ENCODE peak calls at places on chromosomes 16 and 17, in nine cellular contexts. D is endodermal cell, C is Peyer's patch, V is thoracic aorta, X is lower lobe of right lung, W is mammary epithelial cell, G is SK-N-SH, T is heart right ventricle, L is tibial artery. O is an unnamed sample.

GRCh38 chr17:933168-934083 is 46.1 kb downstream of the NXN start:
- DNase-seq in D (peak; percentile 94), C (no peak), V (no peak), X (peak; percentile 63), W (peak; percentile 91), G (no peak), T (no peak), L (no peak), O (no peak)

GRCh38 chr16:19520861-19521331 is 1.0 kb downstream of the GDE1 start:
- DNase-seq in D (no peak), C (no peak), V (no peak), X (peak; percentile 43), W (peak; percentile 78), G (no peak), T (no peak), L (no peak), O (no peak)

GRCh38 chr17:2243953-2244352 is 59.6 kb downstream of the SMG6 start:
- DNase-seq in D (no peak), C (no peak), V (no peak), X (no peak), W (no peak), G (no peak), T (no peak), L (no peak), O (no peak)

GRCh38 chr17:15920758-15921239 is 24.1 kb upstream of the ADORA2B start:
- DNase-seq in D (no peak), C (no peak), V (no peak), X (no peak), W (peak; percentile 98), G (no peak), T (no peak), L (no peak), O (peak; percentile 88)

GRCh38 chr16:57803413-57803990 is 1.2 kb upstream of the KIFC3 start:
- DNase-seq in D (no peak), C (no peak), V (no peak), X (peak; percentile 52), W (no peak), G (no peak), T (peak; percentile 75), L (no peak), O (no peak)

GRCh38 chr16:47461598-47462266 is 601 bp downstream of the PHKB start:
- DNase-seq in D (no peak), C (no peak), V (no peak), X (no peak), W (peak; percentile 68), G (peak; percentile 17), T (peak; percentile 36), L (no peak), O (no peak)

GRCh38 chr16:81940781-81941560 is 70.3 kb downstream of the SDR42E1 start:
- DNase-seq in D (peak; percentile 61), C (no peak), V (no peak), X (no peak), W (peak; percentile 63), G (peak; percentile 15), T (no peak), L (peak; percentile 13), O (no peak)

GRCh38 chr17:65434251-65434650 is 127.2 kb downstream of the AXIN2 start:
- DNase-seq in D (no peak), C (no peak), V (no peak), X (no peak), W (no peak), G (no peak), T (no peak), L (no peak), O (no peak)

GRCh38 chr16:70784692-70785317 is 16.2 kb downstream of the VAC14 start:
- DNase-seq in D (no peak), C (no peak), V (no peak), X (no peak), W (no peak), G (no peak), T (no peak), L (no peak), O (no peak)

GRCh38 chr17:74429604-74430384 is 2.1 kb upstream of the GPRC5C start:
- DNase-seq in D (peak; percentile 78), C (no peak), V (no peak), X (peak; percentile 75), W (peak; percentile 25), G (no peak), T (peak; percentile 37), L (no peak), O (no peak)

GRCh38 chr16:54431041-54431996 is 144.7 kb upstream of the IRX3 start:
- DNase-seq in D (no peak), C (no peak), V (no peak), X (no peak), W (peak; percentile 33), G (no peak), T (no peak), L (no peak), O (no peak)

GRCh38 chr16:87784812-87785211 is 19.0 kb upstream of the KLHDC4 start:
- DNase-seq in D (peak; percentile 61), C (no peak), V (no peak), X (no peak), W (no peak), G (no peak), T (no peak), L (no peak), O (no peak)

GRCh38 chr17:46195939-46196338 is 2.7 kb upstream of the KANSL1 start:
- DNase-seq in D (no peak), C (no peak), V (no peak), X (no peak), W (no peak), G (no peak), T (no peak), L (no peak), O (no peak)

GRCh38 chr17:75459590-75460267 is 3.3 kb downstream of the TMEM94 start:
- DNase-seq in D (no peak), C (peak; percentile 29), V (no peak), X (no peak), W (no peak), G (no peak), T (no peak), L (no peak), O (no peak)

GRCh38 chr17:82767041-82767754 is 15.3 kb downstream of the TBCD start:
- DNase-seq in D (peak; percentile 92), C (peak; percentile 44), V (no peak), X (peak; percentile 47), W (peak; percentile 30), G (peak; percentile 76), T (peak; percentile 54), L (no peak), O (no peak)

GRCh38 chr16:88772871-88773811 is 11.9 kb downstream of the PIEZO1 start:
- DNase-seq in D (no peak), C (no peak), V (no peak), X (peak; percentile 47), W (peak; percentile 17), G (no peak), T (peak; percentile 43), L (peak; percentile 88), O (no peak)

GRCh38 chr16:4852221-4852872 is 5.1 kb downstream of the UBN1 start:
- DNase-seq in D (no peak), C (no peak), V (no peak), X (no peak), W (peak; percentile 48), G (no peak), T (no peak), L (no peak), O (no peak)

GRCh38 chr17:64554028-64554637 is 47.4 kb downstream of the CEP95 start:
- DNase-seq in D (peak; percentile 58), C (no peak), V (no peak), X (no peak), W (no peak), G (no peak), T (no peak), L (no peak), O (no peak)

GRCh38 chr16:53881371-53881770 is 177.4 kb downstream of the FTO start:
- DNase-seq in D (no peak), C (no peak), V (no peak), X (no peak), W (peak; percentile 93), G (no peak), T (no peak), L (no peak), O (no peak)

GRCh38 chr16:56657555-56658430 is at the start of gene MT1F:
- DNase-seq in D (peak; percentile 97), C (peak; percentile 87), V (no peak), X (peak; percentile 94), W (peak; percentile 89), G (peak; percentile 86), T (peak; percentile 59), L (peak; percentile 85), O (peak; percentile 93)

GRCh38 chr16:68093816-68094613 is 8.8 kb downstream of the NFATC3 start:
- DNase-seq in D (no peak), C (no peak), V (no peak), X (no peak), W (peak; percentile 12), G (no peak), T (no peak), L (no peak), O (no peak)
- H3K4me1 ChIP-seq in D (peaks cover 8% of the 10 kb centered on the region), C (no peaks in the 10 kb centered on the region), V (peaks cover 38% of the 10 kb centered on the region), X (peaks cover 66% of the 10 kb centered on the region), W (peaks cover 43% of the 10 kb centered on the region), G (peaks cover 38% of the 10 kb centered on the region), T (peaks cover 10% of the 10 kb centered on the region), L (peaks cover 6% of the 10 kb centered on the region), O (peaks cover 44% of the 10 kb centered on the region)

GRCh38 chr17:71301063-71301462 is 819.8 kb upstream of the SOX9 start:
- DNase-seq in D (no peak), C (no peak), V (no peak), X (no peak), W (no peak), G (no peak), T (no peak), L (no peak), O (no peak)
- TF ChIP-seq CTCF in D (no peak), C (no peak), V (no peak), X (no peak), W (no peak), G (no peak), T (no peak), L (no peak), O (no peak)

GRCh38 chr16:2086812-2087425 is 39.1 kb downstream of the TSC2 start:
- DNase-seq in D (no peak), C (no peak), V (no peak), X (no peak), W (no peak), G (no peak), T (no peak), L (no peak), O (no peak)
- H3K4me1 ChIP-seq in D (peaks cover 1% of the 10 kb centered on the region), C (no peaks in the 10 kb centered on the region), V (no peaks in the 10 kb centered on the region), X (peaks cover 24% of the 10 kb centered on the region), W (peaks cover 22% of the 10 kb centered on the region), G (no peaks in the 10 kb centered on the region), T (peaks cover 18% of the 10 kb centered on the region), L (no peaks in the 10 kb centered on the region), O (peaks cover 6% of the 10 kb centered on the region)

GRCh38 chr17:4362141-4362540 is 4.3 kb downstream of the UBE2G1 start:
- DNase-seq in D (no peak), C (no peak), V (no peak), X (no peak), W (no peak), G (no peak), T (no peak), L (no peak), O (no peak)
- TF ChIP-seq CTCF in D (peak; percentile 14), C (no peak), V (no peak), X (no peak), W (no peak), G (peak; percentile 21), T (peak; percentile 31), L (no peak), O (no peak)